ENCODE peak calls at places on chromosomes 6 and 20, in ten cellular contexts. F is astrocyte, L is mucosa of descending colon, M is right atrium auricular region, V is aorta, S is A549, K is heart left ventricle, Y is psoas muscle, W is breast epithelium, E is HCT116. T is an unnamed sample.
A peak's percentile ranks its signal among the peaks of the same experiment; 100 is the strongest.

GRCh38 chr20:48215536-48215935 is 430.3 kb upstream of the SULF2 start:
- DNase-seq in K (no peak), F (no peak), W (no peak), V (no peak), S (no peak), E (no peak), Y (no peak), L (peak; percentile 60), M (no peak), T (no peak)

GRCh38 chr20:12372557-12372956 is 454.9 kb downstream of the BTBD3 start:
- DNase-seq in F (no peak), E (no peak), M (no peak), W (no peak), S (no peak), L (peak; percentile 10), K (no peak), Y (no peak), V (no peak), T (no peak)

GRCh38 chr6:156645106-156645505 is 132.1 kb upstream of the ARID1B start:
- DNase-seq in V (no peak), W (no peak), L (no peak), M (no peak), F (peak; percentile 71), E (no peak), Y (no peak), K (no peak), S (no peak), T (no peak)

GRCh38 chr6:44898296-44898930 is 429.7 kb upstream of the RUNX2 start:
- DNase-seq in L (no peak), Y (no peak), W (no peak), F (peak; percentile 87), S (no peak), K (no peak), V (peak; percentile 53), M (no peak), E (no peak), T (no peak)

GRCh38 chr6:14408491-14408890 is 290.9 kb downstream of the CD83 start:
- DNase-seq in V (no peak), W (no peak), L (no peak), Y (no peak), K (no peak), M (no peak), E (no peak), F (no peak), S (no peak), T (no peak)

GRCh38 chr6:1617466-1618304 is 8.0 kb downstream of the FOXC1 start:
- DNase-seq in W (no peak), V (no peak), S (no peak), M (no peak), Y (peak; percentile 27), L (no peak), F (no peak), K (no peak), E (no peak), T (no peak)

GRCh38 chr6:123759472-123759871 is 44.2 kb upstream of the NKAIN2 start:
- DNase-seq in L (no peak), V (no peak), F (no peak), E (no peak), S (no peak), W (no peak), M (no peak), Y (no peak), K (no peak), T (no peak)

GRCh38 chr6:129105035-129105434 is 222.1 kb downstream of the LAMA2 start:
- DNase-seq in E (no peak), W (no peak), K (no peak), Y (no peak), M (no peak), S (no peak), F (no peak), V (no peak), L (no peak), T (no peak)

GRCh38 chr6:122610690-122611455 is 668 bp downstream of the PKIB start:
- DNase-seq in L (peak; percentile 76), V (peak; percentile 80), M (no peak), W (peak; percentile 25), F (peak; percentile 46), Y (peak; percentile 58), E (peak; percentile 66), K (peak; percentile 14), S (peak; percentile 31), T (no peak)

GRCh38 chr6:32204268-32204715 is 11.8 kb upstream of the GPSM3 start:
- DNase-seq in K (no peak), Y (no peak), V (no peak), L (no peak), W (no peak), F (no peak), E (no peak), M (no peak), S (no peak), T (no peak)

GRCh38 chr6:116371384-116372209 is 850 bp downstream of the DSE start:
- DNase-seq in Y (peak; percentile 91), K (peak; percentile 76), W (peak; percentile 74), V (peak; percentile 94), S (peak; percentile 73), F (peak; percentile 87), L (peak; percentile 55), E (peak; percentile 42), M (peak; percentile 89), T (no peak)

GRCh38 chr6:71676298-71676697 is 210.1 kb upstream of the RIMS1 start:
- DNase-seq in F (no peak), M (no peak), L (no peak), V (no peak), K (no peak), Y (no peak), W (no peak), S (no peak), E (no peak), T (no peak)

GRCh38 chr6:111668410-111668809 is 62.7 kb upstream of the TRAF3IP2 start:
- DNase-seq in W (no peak), M (no peak), E (no peak), L (no peak), F (no peak), Y (peak; percentile 79), S (peak; percentile 17), K (no peak), V (no peak), T (no peak)

GRCh38 chr6:35920793-35921732 is at the start of gene SRPK1:
- DNase-seq in E (peak; percentile 72), W (peak; percentile 74), M (peak; percentile 79), V (peak; percentile 95), F (peak; percentile 56), L (peak; percentile 92), S (peak; percentile 71), K (peak; percentile 87), Y (peak; percentile 93), T (peak; percentile 68)
- H3K4me1 ChIP-seq in E (peaks cover 14% of the 10 kb centered on the region), W (peaks cover 3% of the 10 kb centered on the region), M (no peaks in the 10 kb centered on the region), V (no peaks in the 10 kb centered on the region), F (peaks cover 10% of the 10 kb centered on the region), L (peaks cover 30% of the 10 kb centered on the region), S (peaks cover 27% of the 10 kb centered on the region), K (peaks cover 12% of the 10 kb centered on the region), Y (peaks cover 18% of the 10 kb centered on the region), T (peaks cover 9% of the 10 kb centered on the region)

GRCh38 chr20:61797971-61798411 is 267.7 kb downstream of the TAF4 start:
- DNase-seq in K (no peak), L (no peak), M (no peak), S (no peak), Y (peak; percentile 33), W (no peak), E (no peak), V (no peak), F (no peak), T (no peak)

GRCh38 chr20:61797200-61797599 is 268.5 kb downstream of the TAF4 start:
- DNase-seq in W (no peak), S (no peak), F (no peak), K (no peak), Y (peak; percentile 25), M (no peak), V (no peak), E (no peak), L (no peak), T (no peak)

GRCh38 chr20:61795669-61796630 is 269.7 kb downstream of the TAF4 start:
- DNase-seq in V (no peak), K (no peak), Y (peak; percentile 38), M (no peak), W (no peak), L (no peak), S (no peak), F (no peak), E (no peak), T (no peak)

GRCh38 chr20:61798632-61799031 is 267.0 kb downstream of the TAF4 start:
- DNase-seq in S (no peak), W (no peak), V (no peak), F (no peak), K (no peak), M (no peak), E (no peak), Y (peak; percentile 52), L (no peak), T (no peak)

GRCh38 chr20:61796738-61797137 is 268.9 kb downstream of the TAF4 start:
- DNase-seq in Y (peak; percentile 22), W (no peak), S (no peak), M (no peak), F (no peak), L (no peak), V (no peak), K (no peak), E (no peak), T (no peak)
- H3K4me1 ChIP-seq in Y (no peaks in the 10 kb centered on the region), W (no peaks in the 10 kb centered on the region), S (no peaks in the 10 kb centered on the region), M (no peaks in the 10 kb centered on the region), F (no peaks in the 10 kb centered on the region), L (no peaks in the 10 kb centered on the region), V (no peaks in the 10 kb centered on the region), K (no peaks in the 10 kb centered on the region), E (no peaks in the 10 kb centered on the region), T (no peaks in the 10 kb centered on the region)

GRCh38 chr20:31680286-31681127 is 42.2 kb downstream of the BCL2L1 start:
- DNase-seq in E (no peak), S (no peak), K (no peak), F (no peak), Y (no peak), W (no peak), M (no peak), L (no peak), V (peak; percentile 2), T (no peak)
- H3K4me1 ChIP-seq in E (peaks cover 67% of the 10 kb centered on the region), S (peaks cover 99% of the 10 kb centered on the region), K (peaks cover 92% of the 10 kb centered on the region), F (peaks cover 28% of the 10 kb centered on the region), Y (peaks cover 43% of the 10 kb centered on the region), W (peaks cover 6% of the 10 kb centered on the region), M (no peaks in the 10 kb centered on the region), L (peaks cover 11% of the 10 kb centered on the region), V (peaks cover 9% of the 10 kb centered on the region), T (peaks cover 75% of the 10 kb centered on the region)

DNA sequence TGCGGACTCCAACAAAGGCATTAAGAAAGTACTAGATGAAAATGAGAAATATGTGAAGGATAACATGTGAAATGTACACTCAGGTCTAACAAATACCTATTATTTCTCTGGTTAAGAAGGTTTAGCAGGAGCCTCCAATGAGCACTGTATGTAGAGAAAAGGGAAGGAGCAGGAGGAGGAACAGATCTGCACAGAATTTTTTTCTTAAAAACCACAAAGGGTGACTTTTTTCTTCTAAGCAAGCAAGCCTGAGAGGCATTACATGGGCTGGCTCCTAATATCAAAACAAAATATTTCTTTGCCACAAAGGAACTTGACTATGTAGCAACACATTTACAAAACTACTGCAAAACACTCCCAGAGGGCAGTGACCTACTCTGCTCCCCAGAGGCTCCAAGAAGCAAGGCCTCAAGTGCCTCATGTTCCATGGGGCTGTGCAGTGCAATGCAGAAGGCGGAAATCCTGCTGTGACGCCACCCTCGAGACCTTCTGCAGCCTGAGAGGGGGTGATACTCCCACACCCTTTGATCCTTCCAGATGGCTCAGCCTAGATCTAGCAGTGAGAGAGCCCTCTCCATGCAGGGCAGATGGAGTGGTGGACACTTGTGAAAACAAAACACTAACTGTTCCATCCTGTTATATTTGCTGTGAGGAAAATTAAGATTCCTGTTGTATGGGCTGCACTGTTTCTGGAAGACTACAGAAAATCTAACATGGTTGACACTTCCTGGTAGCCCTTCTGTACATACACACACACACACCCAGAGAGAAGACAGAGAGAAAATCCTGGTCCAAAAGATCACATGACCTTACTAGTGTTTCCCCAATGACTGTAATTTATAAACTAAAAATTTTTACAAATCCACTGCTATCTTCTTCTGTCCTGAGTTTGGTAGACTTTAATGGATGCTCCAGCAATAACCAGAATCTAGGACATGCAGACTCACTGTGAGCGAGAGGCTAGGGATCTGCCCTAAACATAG is 36.0 kb upstream of the SMIM29 start:
- DNase-seq in L (peak; percentile 36), M (no peak), S (no peak), F (peak; percentile 47), Y (peak; percentile 79), E (no peak), W (no peak), V (no peak), K (peak; percentile 76), T (no peak)
- H3K4me1 ChIP-seq in L (no peaks in the 10 kb centered on the region), M (no peaks in the 10 kb centered on the region), S (no peaks in the 10 kb centered on the region), F (no peaks in the 10 kb centered on the region), Y (peaks cover 60% of the 10 kb centered on the region), E (no peaks in the 10 kb centered on the region), W (no peaks in the 10 kb centered on the region), V (no peaks in the 10 kb centered on the region), K (peaks cover 54% of the 10 kb centered on the region), T (no peaks in the 10 kb centered on the region)

T was measured in effector memory CD4-positive, alpha-beta T cell.